ENCODE peak calls at places on chromosome 5, in five cellular contexts. K is A549, F is fibroblast of lung, W is heart left ventricle, U is aorta. R is an unnamed sample. For H3K4me1, the result is how much of the 10 kb centered on the place peaks cover.

GRCh38 chr5:141640698-141641097 is 3.9 kb downstream of the RELL2 start:
- DNase-seq in K (no peak), F (no peak), W (no peak), U (no peak), R (no peak)

GRCh38 chr5:68155940-68156339 is 59.6 kb upstream of the PIK3R1 start:
- DNase-seq in K (no peak), F (no peak), W (no peak), U (no peak), R (no peak)

GRCh38 chr5:33180900-33181299 is 259.9 kb upstream of the TARS1 start:
- DNase-seq in K (peak), F (peak), W (no peak), U (no peak), R (no peak)

GRCh38 chr5:99119326-99119725 is 190.5 kb upstream of the CHD1 start:
- DNase-seq in K (no peak), F (no peak), W (no peak), U (no peak), R (no peak)

GRCh38 chr5:51187953-51188591 is 195.2 kb upstream of the ISL1 start:
- DNase-seq in K (no peak), F (no peak), W (no peak), U (no peak), R (no peak)

GRCh38 chr5:55750063-55750462 is 12.2 kb downstream of the DDX4 start:
- DNase-seq in K (no peak), F (no peak), W (no peak), U (no peak), R (no peak)

GRCh38 chr5:106640511-106640910 is 1030.2 kb downstream of the EFNA5 start:
- DNase-seq in K (no peak), F (peak), W (no peak), U (no peak), R (no peak)

GRCh38 chr5:159031513-159031912 is 68.2 kb downstream of the EBF1 start:
- DNase-seq in K (no peak), F (peak), W (no peak), U (no peak), R (no peak)

GRCh38 chr5:164475339-164475977 is 970.0 kb downstream of the MAT2B start:
- DNase-seq in K (peak), F (peak), W (no peak), U (no peak), R (no peak)

GRCh38 chr5:151156732-151157402 is 712 bp downstream of the ANXA6 start:
- DNase-seq in K (no peak), F (peak), W (peak), U (no peak), R (no peak)

GRCh38 chr5:84274585-84275468 is 109.9 kb downstream of the EDIL3 start:
- DNase-seq in K (peak), F (peak), W (peak), U (no peak), R (peak)

GRCh38 chr5:133994990-133995333 is 9.8 kb downstream of the VDAC1 start:
- DNase-seq in K (no peak), F (no peak), W (no peak), U (no peak), R (no peak)

GRCh38 chr5:119537704-119538103 is 85.4 kb downstream of the HSD17B4 start:
- DNase-seq in K (peak), F (peak), W (no peak), U (no peak), R (peak)

GRCh38 chr5:140324834-140325195 is 21.6 kb downstream of the HBEGF start:
- DNase-seq in K (no peak), F (peak), W (no peak), U (no peak), R (no peak)

GRCh38 chr5:43780586-43780985 is 177.6 kb downstream of the NNT start:
- DNase-seq in K (no peak), F (peak), W (no peak), U (no peak), R (peak)

GRCh38 chr5:176540476-176540899 is 3.3 kb upstream of the RNF44 start:
- DNase-seq in K (no peak), F (no peak), W (no peak), U (no peak), R (no peak)

GRCh38 chr5:72555871-72556270 is 48.7 kb upstream of the ZNF366 start:
- DNase-seq in K (no peak), F (no peak), W (no peak), U (no peak), R (no peak)

GRCh38 chr5:178292826-178293205 is 60.2 kb upstream of the PHYKPL start:
- DNase-seq in K (no peak), F (no peak), W (no peak), U (peak), R (no peak)

GRCh38 chr5:154478752-154479159 is 729 bp upstream of the HAND1 start:
- DNase-seq in K (no peak), F (no peak), W (no peak), U (no peak), R (no peak)

GRCh38 chr5:90598300-90598699 is 39.7 kb downstream of the ADGRV1 start:
- DNase-seq in K (no peak), F (peak), W (no peak), U (no peak), R (no peak)

GRCh38 chr5:114249838-114250237 is 112.0 kb upstream of the KCNN2 start:
- DNase-seq in K (no peak), F (peak), W (no peak), U (no peak), R (no peak)

GRCh38 chr5:34054330-34054729 is 11.3 kb upstream of the C1QTNF3 start:
- DNase-seq in K (no peak), F (no peak), W (no peak), U (no peak), R (no peak)

GRCh38 chr5:91136271-91136670 is 246.8 kb downstream of the ARRDC3 start:
- DNase-seq in K (peak), F (peak), W (no peak), U (no peak), R (peak)

GRCh38 chr5:52864376-52864775 is 76.7 kb downstream of the ITGA1 start:
- DNase-seq in K (no peak), F (peak), W (no peak), U (no peak), R (no peak)

GRCh38 chr5:139686356-139686918 is 38.3 kb downstream of the CXXC5 start:
- DNase-seq in K (no peak), F (no peak), W (no peak), U (no peak), R (no peak)

GRCh38 chr5:128081111-128081865 is 2.3 kb upstream of the SLC12A2 start:
- DNase-seq in K (peak), F (peak), W (no peak), U (no peak), R (no peak)

GRCh38 chr5:55159763-55160492 is at the start of gene GPX8:
- DNase-seq in K (peak), F (peak), W (peak), U (no peak), R (peak)

GRCh38 chr5:98301567-98301966 is 471.9 kb upstream of the RGMB start:
- DNase-seq in K (no peak), F (peak), W (no peak), U (no peak), R (no peak)

GRCh38 chr5:94761786-94762185 is 143.3 kb downstream of the SLF1 start:
- DNase-seq in K (no peak), F (no peak), W (no peak), U (no peak), R (no peak)

GRCh38 chr5:61402244-61402823 is 70.3 kb downstream of the ZSWIM6 start:
- DNase-seq in K (no peak), F (no peak), W (no peak), U (no peak), R (no peak)

GRCh38 chr5:149073217-149073616 is 10.4 kb upstream of the SH3TC2 start:
- DNase-seq in K (peak), F (no peak), W (no peak), U (no peak), R (no peak)

GRCh38 chr5:31355337-31355736 is 161.9 kb downstream of the CDH6 start:
- DNase-seq in K (no peak), F (no peak), W (no peak), U (no peak), R (no peak)

GRCh38 chr5:133888625-133888991 is 79.8 kb downstream of the C5orf15 start:
- DNase-seq in K (no peak), F (no peak), W (no peak), U (no peak), R (no peak)

GRCh38 chr5:39341934-39342333 is 22.4 kb downstream of the C9 start:
- DNase-seq in K (no peak), F (no peak), W (no peak), U (no peak), R (no peak)

GRCh38 chr5:141478321-141478945 is 2.7 kb downstream of the PCDHGC3 start:
- DNase-seq in K (no peak), F (peak), W (no peak), U (no peak), R (peak)

GRCh38 chr5:92944337-92944736 is 636.7 kb downstream of the NR2F1-AS1 start:
- DNase-seq in K (no peak), F (no peak), W (no peak), U (no peak), R (no peak)

GRCh38 chr5:11497651-11498050 is 406.6 kb downstream of the CTNND2 start:
- DNase-seq in K (no peak), F (no peak), W (no peak), U (no peak), R (peak)

GRCh38 chr5:179301376-179301775 is 43.9 kb downstream of the ADAMTS2 start:
- DNase-seq in K (no peak), F (no peak), W (no peak), U (peak), R (no peak)

GRCh38 chr5:179303801-179304200 is 41.5 kb downstream of the ADAMTS2 start:
- DNase-seq in K (no peak), F (no peak), W (no peak), U (peak), R (no peak)

GRCh38 chr5:179300834-179301233 is 44.4 kb downstream of the ADAMTS2 start:
- DNase-seq in K (no peak), F (no peak), W (no peak), U (peak), R (no peak)

GRCh38 chr5:179302499-179303185 is 42.6 kb downstream of the ADAMTS2 start:
- DNase-seq in K (no peak), F (no peak), W (no peak), U (peak), R (no peak)

DNA sequence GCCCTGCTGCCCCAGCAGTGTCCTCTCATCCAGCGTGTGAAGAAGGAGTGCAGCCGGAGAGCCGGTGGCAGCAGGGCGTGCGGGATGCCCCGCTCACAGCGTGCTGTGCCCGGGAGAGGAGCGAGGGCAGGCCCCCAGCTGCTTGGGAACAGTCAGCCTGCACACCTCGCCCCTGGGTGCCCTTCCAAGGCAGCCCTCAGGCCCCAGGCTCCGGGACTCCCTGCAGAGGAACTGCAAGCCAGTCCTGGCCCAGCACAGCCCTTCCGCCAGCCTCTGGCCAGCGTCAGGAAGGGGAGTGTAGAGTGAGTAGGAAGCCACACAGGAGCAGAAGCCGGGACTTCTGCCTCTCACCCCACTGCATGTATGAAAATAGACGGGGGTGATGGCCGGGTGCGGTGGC is 43.5 kb downstream of the ADAMTS2 start:
- DNase-seq in K (no peak), F (no peak), W (no peak), U (peak), R (no peak)
- H3K4me1 ChIP-seq in K (under half), F (under half), W (under half), U (under half), R (under half)

DNA sequence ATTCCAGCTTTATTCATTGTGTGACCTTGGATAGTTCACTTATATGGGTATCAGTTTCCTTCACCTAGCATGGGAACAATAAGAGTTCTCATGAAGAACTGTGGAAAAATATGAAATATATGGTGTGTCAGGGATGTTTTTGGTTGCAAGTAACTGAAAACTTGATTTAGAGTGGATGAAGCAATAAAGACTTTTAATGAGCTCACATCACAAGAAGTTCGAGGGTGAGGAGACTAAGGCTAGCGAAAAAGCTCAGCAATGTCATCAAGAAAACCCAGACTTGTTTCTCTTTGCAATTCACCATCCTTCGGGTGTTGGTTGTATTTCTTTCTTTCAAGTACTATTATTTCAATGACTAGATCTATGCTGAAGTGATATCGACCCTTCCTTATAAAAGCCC is 124.3 kb upstream of the STC2 start:
- DNase-seq in K (no peak), F (no peak), W (no peak), U (no peak), R (no peak)
- H3K4me1 ChIP-seq in K (under half), F (under half), W (under half), U (under half), R (under half)

GRCh38 chr5:135051399-135051798 is 17.4 kb upstream of the PITX1 start:
- DNase-seq in K (no peak), F (no peak), W (no peak), U (no peak), R (no peak)
- H3K4me1 ChIP-seq in K (under half), F (under half), W (under half), U (under half), R (under half)

GRCh38 chr5:116084891-116085715 is at the start of gene COMMD10:
- DNase-seq in K (peak), F (peak), W (peak), U (peak), R (peak)

GRCh38 chr5:116088062-116088461 is 3.2 kb downstream of the COMMD10 start:
- DNase-seq in K (no peak), F (no peak), W (no peak), U (no peak), R (no peak)

DNA sequence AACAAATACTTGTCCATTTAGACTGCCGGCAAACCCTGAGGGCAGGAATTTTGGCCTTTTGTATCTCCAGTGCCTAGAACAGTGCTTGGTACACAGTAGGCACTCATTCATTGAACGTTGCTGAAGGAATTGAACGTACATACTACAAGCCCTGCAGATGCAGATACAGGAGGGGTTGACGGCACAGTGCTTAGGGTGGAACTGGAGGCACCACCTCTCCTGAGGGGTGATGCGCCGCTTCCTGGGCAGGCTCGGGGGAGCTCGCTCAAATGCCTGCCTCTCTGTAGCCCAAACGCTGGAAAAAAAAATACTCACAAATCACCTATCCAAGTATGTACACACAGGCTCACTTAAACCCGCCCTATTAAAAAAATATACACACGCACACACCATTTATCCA is 594 bp upstream of the COMMD10 start:
- DNase-seq in K (peak), F (peak), W (no peak), U (no peak), R (peak)
- H3K4me1 ChIP-seq in K (under half), F (under half), W (under half), U (under half), R (under half)

DNA sequence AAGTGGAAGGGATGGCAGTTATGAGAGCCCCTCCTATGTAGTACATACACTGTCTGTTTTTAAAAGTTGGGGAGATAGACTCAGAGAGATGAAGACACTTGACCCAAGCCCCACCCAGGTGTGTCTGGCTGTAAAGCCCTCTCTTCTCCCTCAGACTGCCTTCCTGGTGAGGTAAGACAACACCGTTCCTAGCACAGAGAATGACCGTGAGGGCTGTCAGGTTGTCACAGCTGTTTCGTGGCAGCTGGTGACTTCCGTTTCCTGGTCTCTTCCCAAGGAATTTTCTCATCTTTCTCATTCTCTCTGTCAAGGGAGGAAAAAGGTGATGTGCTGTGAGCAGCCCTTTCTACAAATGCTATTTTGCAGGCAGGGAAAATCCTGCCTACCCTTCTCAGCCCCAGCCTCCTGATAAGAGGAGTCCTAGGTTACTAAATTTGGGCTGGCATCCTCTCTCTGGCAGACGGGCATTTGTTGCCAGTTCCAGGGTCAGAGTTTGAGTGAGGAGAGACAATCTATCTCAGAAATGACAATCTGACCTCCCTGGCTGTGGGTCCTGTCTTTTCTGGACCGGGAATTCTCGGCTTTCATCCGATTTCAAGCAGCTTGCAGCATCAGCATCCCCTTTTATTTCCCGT is 263.5 kb upstream of the PANK3 start:
- DNase-seq in K (no peak), F (no peak), W (peak), U (no peak), R (no peak)
- H3K4me1 ChIP-seq in K (under half), F (under half), W (under half), U (under half), R (under half)

DNA sequence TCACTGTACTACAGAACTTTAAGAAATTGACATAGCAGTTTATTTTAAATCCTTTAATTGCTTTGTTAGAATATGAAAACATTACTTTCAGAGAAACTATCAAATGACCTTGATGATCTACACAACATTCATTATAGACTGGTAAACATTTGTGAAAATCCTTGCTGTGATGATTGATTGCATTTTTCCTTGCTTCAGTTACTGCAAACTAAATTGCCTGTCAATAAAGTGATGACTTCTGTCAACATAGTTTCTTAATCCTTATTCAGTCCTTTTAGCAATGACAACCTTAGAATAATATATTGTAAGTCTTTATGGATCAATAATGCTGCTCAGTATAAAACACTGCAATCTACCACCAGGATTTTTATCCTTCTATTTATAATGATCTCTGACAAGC is 105.7 kb downstream of the FBXL17 start:
- DNase-seq in K (no peak), F (no peak), W (no peak), U (no peak), R (no peak)
- H3K4me1 ChIP-seq in K (under half), F (under half), W (under half), U (under half), R (under half)

GRCh38 chr5:143021595-143021994 is 251.4 kb downstream of the ARHGAP26 start:
- DNase-seq in K (no peak), F (no peak), W (no peak), U (no peak), R (no peak)
- H3K4me1 ChIP-seq in K (under half), F (under half), W (under half), U (under half), R (under half)

DNA sequence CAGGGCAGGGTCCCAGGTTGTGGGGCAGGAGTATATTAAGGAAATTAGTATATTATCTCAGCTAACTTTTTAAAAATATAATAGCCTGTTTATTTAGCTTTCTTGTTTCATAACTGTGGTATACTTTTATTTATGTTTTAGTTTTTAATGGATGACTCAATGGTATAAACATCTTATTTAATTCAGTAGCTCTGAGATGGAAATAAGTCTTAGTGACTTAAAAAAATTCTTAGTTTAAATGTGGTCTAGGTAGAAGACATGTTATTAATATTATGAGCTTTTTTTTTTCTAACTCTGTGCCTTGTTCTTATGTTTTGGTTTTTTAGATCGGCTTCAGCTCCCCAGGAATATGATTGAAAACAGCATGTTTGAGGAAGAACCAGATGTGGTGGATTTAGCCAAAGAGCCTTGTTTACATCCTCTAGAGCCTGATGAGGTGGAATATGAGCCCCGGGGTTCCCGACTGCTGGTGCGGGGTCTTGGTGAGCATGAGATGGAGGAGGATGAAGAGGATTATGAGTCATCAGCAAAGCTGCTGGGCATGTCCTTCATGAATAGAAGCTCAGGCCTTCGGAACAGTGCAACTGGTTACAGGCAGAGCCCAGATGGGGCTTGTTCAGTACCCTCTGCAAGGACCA is 43.1 kb downstream of the LNPEP start:
- DNase-seq in K (no peak), F (peak), W (no peak), U (no peak), R (no peak)
- H3K4me1 ChIP-seq in K (under half), F (under half), W (under half), U (under half), R (under half)